ENCODE peak calls at places on chromosomes 13 and 19, in four cellular contexts. P is K562, B is GM12878, X is WTC11. S is an unnamed sample.

GRCh38 chr19:34675919-34676318 is 1.0 kb downstream of the SCGB2B2 start:
- DNase-seq in P (no peak), B (no peak), X (no peak), S (no peak)

GRCh38 chr19:4866595-4867424 is 657 bp downstream of the PLIN3 start:
- DNase-seq in P (peak), B (no peak), X (peak), S (peak)

GRCh38 chr19:7808108-7808507 is 21.9 kb upstream of the EVI5L start:
- DNase-seq in P (no peak), B (no peak), X (no peak), S (no peak)

GRCh38 chr19:33443638-33444195 is 70.2 kb downstream of the CEBPG start:
- DNase-seq in P (no peak), B (no peak), X (no peak), S (no peak)

GRCh38 chr19:4511300-4512054 is 6.8 kb downstream of the PLIN4 start:
- DNase-seq in P (no peak), B (no peak), X (no peak), S (no peak)

GRCh38 chr13:34155931-34156607 is 338.1 kb downstream of the RFC3 start:
- DNase-seq in P (no peak), B (no peak), X (no peak), S (no peak)

GRCh38 chr19:53597023-53597422 is 34.8 kb upstream of the DPRX start:
- DNase-seq in P (no peak), B (no peak), X (no peak), S (peak)

GRCh38 chr13:78020861-78021260 is 102.2 kb upstream of the EDNRB start:
- DNase-seq in P (no peak), B (no peak), X (no peak), S (no peak)

GRCh38 chr13:99527346-99527745 is 26.1 kb downstream of the TM9SF2 start:
- DNase-seq in P (no peak), B (no peak), X (no peak), S (no peak)

GRCh38 chr13:113588394-113589111 is 4.0 kb downstream of the TFDP1 start:
- DNase-seq in P (no peak), B (no peak), X (no peak), S (no peak)

GRCh38 chr19:12784394-12784870 is 6.9 kb upstream of the JUNB start:
- DNase-seq in P (peak), B (no peak), X (no peak), S (no peak)

GRCh38 chr13:112651750-112652511 is 37.9 kb upstream of the ATP11A start:
- DNase-seq in P (no peak), B (no peak), X (no peak), S (no peak)

GRCh38 chr19:4228765-4229178 is 551 bp upstream of the EBI3 start:
- DNase-seq in P (no peak), B (no peak), X (no peak), S (no peak)

GRCh38 chr13:96730676-96731075 is 263.6 kb downstream of the OXGR1 start:
- DNase-seq in P (no peak), B (no peak), X (no peak), S (no peak)

GRCh38 chr19:36986601-36987000 is 70.5 kb downstream of the ZNF568 start:
- DNase-seq in P (no peak), B (no peak), X (no peak), S (no peak)

GRCh38 chr19:57512845-57513244 is 13.1 kb downstream of the ZNF773 start:
- DNase-seq in P (no peak), B (no peak), X (no peak), S (no peak)

GRCh38 chr13:108326318-108326717 is 56.8 kb downstream of the TNFSF13B start:
- DNase-seq in P (no peak), B (peak), X (no peak), S (peak)

GRCh38 chr13:23175920-23176319 is 4.9 kb upstream of the SGCG start:
- DNase-seq in P (no peak), B (no peak), X (no peak), S (no peak)

GRCh38 chr19:22261596-22261995 is 24.6 kb upstream of the ZNF729 start:
- DNase-seq in P (no peak), B (no peak), X (no peak), S (no peak)

GRCh38 chr13:71759506-71760225 is 107.3 kb downstream of the DACH1 start:
- DNase-seq in P (no peak), B (no peak), X (peak), S (peak)
- TF ChIP-seq CREM in P (no peak), B (no peak), X (no peak), S (no peak)

GRCh38 chr13:35512271-35512920 is 35.9 kb upstream of the MAB21L1 start:
- DNase-seq in P (no peak), B (no peak), X (no peak), S (no peak)
- TF ChIP-seq CREM in P (no peak), B (no peak), X (no peak), S (no peak)

GRCh38 chr13:102012299-102013293 is 389.3 kb downstream of the FGF14 start:
- DNase-seq in P (no peak), B (no peak), X (no peak), S (no peak)

GRCh38 chr13:102017248-102017647 is 384.6 kb downstream of the FGF14 start:
- DNase-seq in P (no peak), B (no peak), X (no peak), S (no peak)

GRCh38 chr13:102011539-102011938 is 390.3 kb downstream of the FGF14 start:
- DNase-seq in P (no peak), B (no peak), X (no peak), S (no peak)
- TF ChIP-seq CREM in P (no peak), B (no peak), X (no peak), S (no peak)

DNA sequence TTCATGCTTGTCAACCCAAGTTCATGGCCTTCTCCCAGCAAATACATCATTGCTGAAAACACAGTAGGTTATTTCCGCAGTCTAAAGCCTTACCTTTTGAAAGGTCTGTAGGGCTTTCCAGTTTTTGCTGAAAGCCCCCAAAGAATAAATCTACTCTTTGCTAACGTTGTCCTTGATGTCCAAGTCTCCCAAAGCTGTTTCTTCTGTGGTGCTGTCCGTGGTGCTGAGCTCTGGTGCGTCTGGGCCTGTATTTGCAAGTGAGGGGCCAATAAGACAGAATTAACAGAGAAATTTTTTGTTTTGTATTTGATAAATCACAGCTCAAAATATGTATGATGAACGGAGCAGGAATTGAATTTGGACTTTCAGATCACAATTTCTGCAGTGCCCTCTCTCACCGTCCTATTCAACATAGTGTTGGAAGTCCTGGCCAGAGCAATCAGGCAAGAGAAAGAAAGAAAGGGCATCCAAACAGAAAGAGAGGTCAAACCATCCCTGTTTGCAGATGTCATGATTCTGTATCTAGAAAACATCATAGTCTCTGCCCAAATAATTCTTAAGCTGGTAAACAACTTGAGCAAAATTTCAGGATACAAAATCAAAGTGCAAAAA is 9.8 kb upstream of the LGALS16 start:
- DNase-seq in P (peak), B (no peak), X (peak), S (peak)
- TF ChIP-seq CREM in P (no peak), B (no peak), X (no peak), S (no peak)